ENCODE peak calls at places on chromosomes 11 and 22, in ten cellular contexts. One of them, this sample, is unnamed.

GRCh38 chr22:23591203-23591791 is 11.2 kb upstream of the IGLL1 start:
- DNase-seq in neuronal stem cell: peak
- DNase-seq in CD8-positive, alpha-beta memory T cell: peak
- DNase-seq in NCI-H2081: peak
- DNase-seq in iPS-NIHi11: peak
- DNase-seq in M059J: peak
- DNase-seq in germinal center: peak
- DNase-seq in stimulated activated CD8-positive, alpha-beta memory T cell treated with anti-CD3 and anti-CD28 coated beads, Interleukin-4, amount 100 ng/mL, for 1 hour: no peak
- DNase-seq in posterior cingulate gyrus: peak
- DNase-seq in GM23338: peak
- DNase-seq in this sample: peak

GRCh38 chr11:102111011-102111786 is 952 bp downstream of the YAP1 start:
- DNase-seq in GM23338: peak
- DNase-seq in posterior cingulate gyrus: no peak
- DNase-seq in iPS-NIHi11: peak
- DNase-seq in germinal center: peak
- DNase-seq in neuronal stem cell: peak
- DNase-seq in stimulated activated CD8-positive, alpha-beta memory T cell treated with anti-CD3 and anti-CD28 coated beads, Interleukin-4, amount 100 ng/mL, for 1 hour: no peak
- DNase-seq in CD8-positive, alpha-beta memory T cell: no peak
- DNase-seq in M059J: peak
- DNase-seq in NCI-H2081: peak
- DNase-seq in this sample: peak

GRCh38 chr22:28454431-28455064 is 225.1 kb downstream of the TTC28 start:
- DNase-seq in stimulated activated CD8-positive, alpha-beta memory T cell treated with anti-CD3 and anti-CD28 coated beads, Interleukin-4, amount 100 ng/mL, for 1 hour: no peak
- DNase-seq in M059J: no peak
- DNase-seq in CD8-positive, alpha-beta memory T cell: no peak
- DNase-seq in GM23338: no peak
- DNase-seq in iPS-NIHi11: no peak
- DNase-seq in NCI-H2081: no peak
- DNase-seq in germinal center: no peak
- DNase-seq in neuronal stem cell: no peak
- DNase-seq in posterior cingulate gyrus: no peak
- DNase-seq in this sample: no peak

GRCh38 chr11:131914299-131914902 is 544.0 kb downstream of the NTM start:
- DNase-seq in iPS-NIHi11: no peak
- DNase-seq in germinal center: no peak
- DNase-seq in neuronal stem cell: no peak
- DNase-seq in M059J: no peak
- DNase-seq in stimulated activated CD8-positive, alpha-beta memory T cell treated with anti-CD3 and anti-CD28 coated beads, Interleukin-4, amount 100 ng/mL, for 1 hour: no peak
- DNase-seq in posterior cingulate gyrus: no peak
- DNase-seq in CD8-positive, alpha-beta memory T cell: no peak
- DNase-seq in NCI-H2081: no peak
- DNase-seq in GM23338: no peak
- DNase-seq in this sample: no peak

GRCh38 chr11:102453286-102453797 is 777 bp upstream of the TMEM123 start:
- DNase-seq in GM23338: peak
- DNase-seq in iPS-NIHi11: no peak
- DNase-seq in stimulated activated CD8-positive, alpha-beta memory T cell treated with anti-CD3 and anti-CD28 coated beads, Interleukin-4, amount 100 ng/mL, for 1 hour: no peak
- DNase-seq in NCI-H2081: no peak
- DNase-seq in germinal center: no peak
- DNase-seq in CD8-positive, alpha-beta memory T cell: no peak
- DNase-seq in posterior cingulate gyrus: no peak
- DNase-seq in neuronal stem cell: no peak
- DNase-seq in M059J: no peak
- DNase-seq in this sample: no peak

GRCh38 chr11:106086135-106086534 is 8.7 kb downstream of the AASDHPPT start:
- DNase-seq in GM23338: no peak
- DNase-seq in stimulated activated CD8-positive, alpha-beta memory T cell treated with anti-CD3 and anti-CD28 coated beads, Interleukin-4, amount 100 ng/mL, for 1 hour: no peak
- DNase-seq in CD8-positive, alpha-beta memory T cell: no peak
- DNase-seq in neuronal stem cell: no peak
- DNase-seq in germinal center: no peak
- DNase-seq in iPS-NIHi11: no peak
- DNase-seq in posterior cingulate gyrus: no peak
- DNase-seq in M059J: peak
- DNase-seq in NCI-H2081: no peak
- DNase-seq in this sample: no peak

GRCh38 chr11:61699737-61700160 is 19.6 kb downstream of the DAGLA start:
- DNase-seq in M059J: no peak
- DNase-seq in GM23338: no peak
- DNase-seq in germinal center: no peak
- DNase-seq in stimulated activated CD8-positive, alpha-beta memory T cell treated with anti-CD3 and anti-CD28 coated beads, Interleukin-4, amount 100 ng/mL, for 1 hour: no peak
- DNase-seq in neuronal stem cell: no peak
- DNase-seq in posterior cingulate gyrus: no peak
- DNase-seq in iPS-NIHi11: no peak
- DNase-seq in CD8-positive, alpha-beta memory T cell: no peak
- DNase-seq in NCI-H2081: peak
- DNase-seq in this sample: no peak

GRCh38 chr11:60978546-60979380 is 7.3 kb downstream of the CD6 start:
- DNase-seq in NCI-H2081: no peak
- DNase-seq in GM23338: no peak
- DNase-seq in iPS-NIHi11: no peak
- DNase-seq in stimulated activated CD8-positive, alpha-beta memory T cell treated with anti-CD3 and anti-CD28 coated beads, Interleukin-4, amount 100 ng/mL, for 1 hour: no peak
- DNase-seq in posterior cingulate gyrus: no peak
- DNase-seq in M059J: no peak
- DNase-seq in CD8-positive, alpha-beta memory T cell: peak
- DNase-seq in neuronal stem cell: no peak
- DNase-seq in germinal center: no peak
- DNase-seq in this sample: no peak

GRCh38 chr22:45190473-45190872 is 26.7 kb downstream of the NUP50 start:
- DNase-seq in GM23338: no peak
- DNase-seq in CD8-positive, alpha-beta memory T cell: no peak
- DNase-seq in iPS-NIHi11: no peak
- DNase-seq in neuronal stem cell: no peak
- DNase-seq in germinal center: no peak
- DNase-seq in NCI-H2081: no peak
- DNase-seq in posterior cingulate gyrus: no peak
- DNase-seq in M059J: no peak
- DNase-seq in stimulated activated CD8-positive, alpha-beta memory T cell treated with anti-CD3 and anti-CD28 coated beads, Interleukin-4, amount 100 ng/mL, for 1 hour: no peak
- DNase-seq in this sample: no peak

GRCh38 chr11:57459112-57460016 is 964 bp upstream of the RTN4RL2 start:
- DNase-seq in NCI-H2081: no peak
- DNase-seq in germinal center: no peak
- DNase-seq in stimulated activated CD8-positive, alpha-beta memory T cell treated with anti-CD3 and anti-CD28 coated beads, Interleukin-4, amount 100 ng/mL, for 1 hour: no peak
- DNase-seq in M059J: no peak
- DNase-seq in posterior cingulate gyrus: no peak
- DNase-seq in CD8-positive, alpha-beta memory T cell: no peak
- DNase-seq in iPS-NIHi11: no peak
- DNase-seq in neuronal stem cell: no peak
- DNase-seq in GM23338: peak
- DNase-seq in this sample: peak

GRCh38 chr11:65489061-65489705 is 9.7 kb upstream of the MALAT1 start:
- DNase-seq in neuronal stem cell: peak
- DNase-seq in CD8-positive, alpha-beta memory T cell: no peak
- DNase-seq in NCI-H2081: no peak
- DNase-seq in M059J: peak
- DNase-seq in posterior cingulate gyrus: no peak
- DNase-seq in iPS-NIHi11: no peak
- DNase-seq in GM23338: peak
- DNase-seq in stimulated activated CD8-positive, alpha-beta memory T cell treated with anti-CD3 and anti-CD28 coated beads, Interleukin-4, amount 100 ng/mL, for 1 hour: no peak
- DNase-seq in germinal center: no peak
- DNase-seq in this sample: peak

GRCh38 chr11:69352715-69353325 is 58.9 kb downstream of the MYEOV start:
- DNase-seq in NCI-H2081: no peak
- DNase-seq in neuronal stem cell: no peak
- DNase-seq in stimulated activated CD8-positive, alpha-beta memory T cell treated with anti-CD3 and anti-CD28 coated beads, Interleukin-4, amount 100 ng/mL, for 1 hour: no peak
- DNase-seq in GM23338: no peak
- DNase-seq in posterior cingulate gyrus: no peak
- DNase-seq in germinal center: no peak
- DNase-seq in CD8-positive, alpha-beta memory T cell: no peak
- DNase-seq in M059J: peak
- DNase-seq in iPS-NIHi11: no peak
- DNase-seq in this sample: no peak

GRCh38 chr11:116513278-116513823 is 259.4 kb downstream of the BUD13 start:
- DNase-seq in stimulated activated CD8-positive, alpha-beta memory T cell treated with anti-CD3 and anti-CD28 coated beads, Interleukin-4, amount 100 ng/mL, for 1 hour: no peak
- DNase-seq in iPS-NIHi11: no peak
- DNase-seq in posterior cingulate gyrus: no peak
- DNase-seq in germinal center: no peak
- DNase-seq in NCI-H2081: no peak
- DNase-seq in CD8-positive, alpha-beta memory T cell: no peak
- DNase-seq in GM23338: no peak
- DNase-seq in M059J: no peak
- DNase-seq in neuronal stem cell: no peak
- DNase-seq in this sample: no peak

GRCh38 chr22:41966607-41967240 is 2.5 kb upstream of the SEPTIN3 start:
- DNase-seq in posterior cingulate gyrus: no peak
- DNase-seq in iPS-NIHi11: peak
- DNase-seq in GM23338: peak
- DNase-seq in CD8-positive, alpha-beta memory T cell: no peak
- DNase-seq in M059J: peak
- DNase-seq in neuronal stem cell: no peak
- DNase-seq in NCI-H2081: peak
- DNase-seq in stimulated activated CD8-positive, alpha-beta memory T cell treated with anti-CD3 and anti-CD28 coated beads, Interleukin-4, amount 100 ng/mL, for 1 hour: no peak
- DNase-seq in germinal center: no peak
- DNase-seq in this sample: peak

GRCh38 chr22:26139320-26139719 is 29.9 kb upstream of the SEZ6L start:
- DNase-seq in iPS-NIHi11: no peak
- DNase-seq in M059J: peak
- DNase-seq in NCI-H2081: peak
- DNase-seq in GM23338: no peak
- DNase-seq in CD8-positive, alpha-beta memory T cell: no peak
- DNase-seq in germinal center: no peak
- DNase-seq in posterior cingulate gyrus: peak
- DNase-seq in neuronal stem cell: no peak
- DNase-seq in stimulated activated CD8-positive, alpha-beta memory T cell treated with anti-CD3 and anti-CD28 coated beads, Interleukin-4, amount 100 ng/mL, for 1 hour: no peak
- DNase-seq in this sample: no peak

GRCh38 chr11:75107187-75107586 is 10.5 kb upstream of the OR2AT4 start:
- DNase-seq in iPS-NIHi11: no peak
- DNase-seq in posterior cingulate gyrus: no peak
- DNase-seq in GM23338: no peak
- DNase-seq in NCI-H2081: no peak
- DNase-seq in CD8-positive, alpha-beta memory T cell: no peak
- DNase-seq in neuronal stem cell: no peak
- DNase-seq in germinal center: no peak
- DNase-seq in M059J: peak
- DNase-seq in stimulated activated CD8-positive, alpha-beta memory T cell treated with anti-CD3 and anti-CD28 coated beads, Interleukin-4, amount 100 ng/mL, for 1 hour: no peak
- DNase-seq in this sample: no peak

GRCh38 chr11:71211631-71212030 is 40.7 kb downstream of the SHANK2 start:
- DNase-seq in NCI-H2081: no peak
- DNase-seq in iPS-NIHi11: no peak
- DNase-seq in CD8-positive, alpha-beta memory T cell: no peak
- DNase-seq in posterior cingulate gyrus: no peak
- DNase-seq in M059J: no peak
- DNase-seq in neuronal stem cell: no peak
- DNase-seq in GM23338: no peak
- DNase-seq in germinal center: no peak
- DNase-seq in stimulated activated CD8-positive, alpha-beta memory T cell treated with anti-CD3 and anti-CD28 coated beads, Interleukin-4, amount 100 ng/mL, for 1 hour: no peak
- DNase-seq in this sample: no peak

GRCh38 chr11:35216962-35217667 is 78.1 kb downstream of the CD44 start:
- DNase-seq in M059J: no peak
- DNase-seq in CD8-positive, alpha-beta memory T cell: no peak
- DNase-seq in posterior cingulate gyrus: no peak
- DNase-seq in GM23338: no peak
- DNase-seq in germinal center: no peak
- DNase-seq in iPS-NIHi11: no peak
- DNase-seq in NCI-H2081: no peak
- DNase-seq in stimulated activated CD8-positive, alpha-beta memory T cell treated with anti-CD3 and anti-CD28 coated beads, Interleukin-4, amount 100 ng/mL, for 1 hour: no peak
- DNase-seq in neuronal stem cell: no peak
- DNase-seq in this sample: no peak

GRCh38 chr11:67354314-67355022 is 1.1 kb upstream of the POLD4 start:
- DNase-seq in iPS-NIHi11: no peak
- DNase-seq in stimulated activated CD8-positive, alpha-beta memory T cell treated with anti-CD3 and anti-CD28 coated beads, Interleukin-4, amount 100 ng/mL, for 1 hour: no peak
- DNase-seq in neuronal stem cell: no peak
- DNase-seq in germinal center: peak
- DNase-seq in GM23338: no peak
- DNase-seq in CD8-positive, alpha-beta memory T cell: no peak
- DNase-seq in posterior cingulate gyrus: no peak
- DNase-seq in NCI-H2081: no peak
- DNase-seq in M059J: peak
- DNase-seq in this sample: peak

GRCh38 chr11:8822476-8822875 is 88.5 kb upstream of the AKIP1 start:
- DNase-seq in iPS-NIHi11: peak
- DNase-seq in stimulated activated CD8-positive, alpha-beta memory T cell treated with anti-CD3 and anti-CD28 coated beads, Interleukin-4, amount 100 ng/mL, for 1 hour: no peak
- DNase-seq in posterior cingulate gyrus: no peak
- DNase-seq in neuronal stem cell: no peak
- DNase-seq in GM23338: peak
- DNase-seq in M059J: no peak
- DNase-seq in NCI-H2081: no peak
- DNase-seq in germinal center: no peak
- DNase-seq in CD8-positive, alpha-beta memory T cell: no peak
- DNase-seq in this sample: peak

GRCh38 chr11:116832350-116833290 is 2.9 kb downstream of the APOC3 start:
- DNase-seq in posterior cingulate gyrus: no peak
- DNase-seq in CD8-positive, alpha-beta memory T cell: no peak
- DNase-seq in stimulated activated CD8-positive, alpha-beta memory T cell treated with anti-CD3 and anti-CD28 coated beads, Interleukin-4, amount 100 ng/mL, for 1 hour: no peak
- DNase-seq in NCI-H2081: no peak
- DNase-seq in iPS-NIHi11: no peak
- DNase-seq in M059J: no peak
- DNase-seq in neuronal stem cell: no peak
- DNase-seq in GM23338: no peak
- DNase-seq in germinal center: no peak
- DNase-seq in this sample: no peak

GRCh38 chr11:118006153-118006534 is 19.9 kb downstream of the IL10RA start:
- DNase-seq in posterior cingulate gyrus: no peak
- DNase-seq in germinal center: no peak
- DNase-seq in iPS-NIHi11: no peak
- DNase-seq in neuronal stem cell: no peak
- DNase-seq in NCI-H2081: no peak
- DNase-seq in stimulated activated CD8-positive, alpha-beta memory T cell treated with anti-CD3 and anti-CD28 coated beads, Interleukin-4, amount 100 ng/mL, for 1 hour: no peak
- DNase-seq in CD8-positive, alpha-beta memory T cell: no peak
- DNase-seq in M059J: no peak
- DNase-seq in GM23338: no peak
- DNase-seq in this sample: no peak

GRCh38 chr11:101487775-101488174 is 96.0 kb downstream of the TRPC6 start:
- DNase-seq in stimulated activated CD8-positive, alpha-beta memory T cell treated with anti-CD3 and anti-CD28 coated beads, Interleukin-4, amount 100 ng/mL, for 1 hour: no peak
- DNase-seq in GM23338: no peak
- DNase-seq in NCI-H2081: no peak
- DNase-seq in neuronal stem cell: no peak
- DNase-seq in M059J: peak
- DNase-seq in posterior cingulate gyrus: no peak
- DNase-seq in germinal center: no peak
- DNase-seq in CD8-positive, alpha-beta memory T cell: no peak
- DNase-seq in iPS-NIHi11: no peak
- DNase-seq in this sample: no peak

GRCh38 chr11:8033312-8033715 is 46.2 kb downstream of the EIF3F start:
- DNase-seq in germinal center: peak
- DNase-seq in posterior cingulate gyrus: peak
- DNase-seq in CD8-positive, alpha-beta memory T cell: peak
- DNase-seq in iPS-NIHi11: peak
- DNase-seq in M059J: peak
- DNase-seq in stimulated activated CD8-positive, alpha-beta memory T cell treated with anti-CD3 and anti-CD28 coated beads, Interleukin-4, amount 100 ng/mL, for 1 hour: no peak
- DNase-seq in NCI-H2081: peak
- DNase-seq in GM23338: peak
- DNase-seq in neuronal stem cell: peak
- DNase-seq in this sample: peak

GRCh38 chr11:3171931-3172560 is 6.9 kb upstream of the OSBPL5 start:
- DNase-seq in GM23338: no peak
- DNase-seq in iPS-NIHi11: no peak
- DNase-seq in stimulated activated CD8-positive, alpha-beta memory T cell treated with anti-CD3 and anti-CD28 coated beads, Interleukin-4, amount 100 ng/mL, for 1 hour: no peak
- DNase-seq in CD8-positive, alpha-beta memory T cell: no peak
- DNase-seq in germinal center: no peak
- DNase-seq in M059J: no peak
- DNase-seq in neuronal stem cell: no peak
- DNase-seq in NCI-H2081: no peak
- DNase-seq in posterior cingulate gyrus: no peak
- DNase-seq in this sample: no peak